ENCODE peak calls at places on chromosomes 11 and 22, in nine cellular contexts. One of them, this sample, is unnamed.

GRCh38 chr11:130168105-130168504 is 8.5 kb downstream of the ST14 start:
- DNase-seq in adrenal gland: no peak
- DNase-seq in breast epithelium: no peak
- DNase-seq in sigmoid colon: no peak
- DNase-seq in A549: no peak
- DNase-seq in ovary: no peak
- DNase-seq in heart left ventricle: no peak
- DNase-seq in K562: no peak
- DNase-seq in GM12891: no peak
- DNase-seq in this sample: no peak

GRCh38 chr22:27775087-27775697 is 26.4 kb downstream of the MN1 start:
- DNase-seq in adrenal gland: no peak
- DNase-seq in breast epithelium: no peak
- DNase-seq in sigmoid colon: no peak
- DNase-seq in A549: no peak
- DNase-seq in ovary: no peak
- DNase-seq in heart left ventricle: no peak
- DNase-seq in K562: no peak
- DNase-seq in GM12891: no peak
- DNase-seq in this sample: no peak

GRCh38 chr22:43378011-43378704 is 33.7 kb upstream of the MPPED1 start:
- DNase-seq in adrenal gland: no peak
- DNase-seq in breast epithelium: no peak
- DNase-seq in sigmoid colon: no peak
- DNase-seq in A549: no peak
- DNase-seq in ovary: peak
- DNase-seq in heart left ventricle: no peak
- DNase-seq in K562: no peak
- DNase-seq in GM12891: no peak
- DNase-seq in this sample: peak

GRCh38 chr11:10407749-10408472 is 47.2 kb upstream of the AMPD3 start:
- DNase-seq in adrenal gland: peak
- DNase-seq in breast epithelium: no peak
- DNase-seq in sigmoid colon: no peak
- DNase-seq in A549: no peak
- DNase-seq in ovary: no peak
- DNase-seq in heart left ventricle: peak
- DNase-seq in K562: no peak
- DNase-seq in GM12891: no peak
- DNase-seq in this sample: no peak

GRCh38 chr11:131674051-131674755 is 303.8 kb downstream of the NTM start:
- DNase-seq in adrenal gland: peak
- DNase-seq in breast epithelium: peak
- DNase-seq in sigmoid colon: peak
- DNase-seq in A549: peak
- DNase-seq in ovary: peak
- DNase-seq in heart left ventricle: peak
- DNase-seq in K562: peak
- DNase-seq in GM12891: peak
- DNase-seq in this sample: peak

GRCh38 chr22:43077121-43077877 is 11.9 kb downstream of the TTLL1 start:
- DNase-seq in adrenal gland: no peak
- DNase-seq in breast epithelium: no peak
- DNase-seq in sigmoid colon: no peak
- DNase-seq in A549: no peak
- DNase-seq in ovary: no peak
- DNase-seq in heart left ventricle: peak
- DNase-seq in K562: no peak
- DNase-seq in GM12891: no peak
- DNase-seq in this sample: no peak

GRCh38 chr22:29716814-29717213 is 3.0 kb upstream of the CABP7 start:
- DNase-seq in adrenal gland: peak
- DNase-seq in breast epithelium: no peak
- DNase-seq in sigmoid colon: no peak
- DNase-seq in A549: no peak
- DNase-seq in ovary: no peak
- DNase-seq in heart left ventricle: peak
- DNase-seq in K562: peak
- DNase-seq in GM12891: no peak
- DNase-seq in this sample: peak

GRCh38 chr11:109552376-109552775 is 130.4 kb downstream of the C11orf87 start:
- DNase-seq in adrenal gland: no peak
- DNase-seq in breast epithelium: no peak
- DNase-seq in sigmoid colon: no peak
- DNase-seq in A549: no peak
- DNase-seq in ovary: no peak
- DNase-seq in heart left ventricle: no peak
- DNase-seq in K562: no peak
- DNase-seq in GM12891: no peak
- DNase-seq in this sample: no peak

GRCh38 chr22:31210830-31211503 is 1.1 kb upstream of the LIMK2 start:
- DNase-seq in adrenal gland: no peak
- DNase-seq in breast epithelium: no peak
- DNase-seq in sigmoid colon: no peak
- DNase-seq in A549: no peak
- DNase-seq in ovary: no peak
- DNase-seq in heart left ventricle: peak
- DNase-seq in K562: no peak
- DNase-seq in GM12891: no peak
- DNase-seq in this sample: no peak

GRCh38 chr22:31212783-31213626 is 907 bp downstream of the LIMK2 start:
- DNase-seq in adrenal gland: no peak
- DNase-seq in breast epithelium: no peak
- DNase-seq in sigmoid colon: no peak
- DNase-seq in A549: no peak
- DNase-seq in ovary: no peak
- DNase-seq in heart left ventricle: no peak
- DNase-seq in K562: no peak
- DNase-seq in GM12891: no peak
- DNase-seq in this sample: no peak

GRCh38 chr22:31211504-31211861 is 615 bp upstream of the LIMK2 start:
- DNase-seq in adrenal gland: no peak
- DNase-seq in breast epithelium: no peak
- DNase-seq in sigmoid colon: no peak
- DNase-seq in A549: no peak
- DNase-seq in ovary: no peak
- DNase-seq in heart left ventricle: no peak
- DNase-seq in K562: no peak
- DNase-seq in GM12891: no peak
- DNase-seq in this sample: no peak

GRCh38 chr22:31215018-31215535 is 3.0 kb downstream of the LIMK2 start:
- DNase-seq in adrenal gland: no peak
- DNase-seq in breast epithelium: no peak
- DNase-seq in sigmoid colon: no peak
- DNase-seq in A549: no peak
- DNase-seq in ovary: no peak
- DNase-seq in heart left ventricle: no peak
- DNase-seq in K562: no peak
- DNase-seq in GM12891: no peak
- DNase-seq in this sample: no peak

DNA sequence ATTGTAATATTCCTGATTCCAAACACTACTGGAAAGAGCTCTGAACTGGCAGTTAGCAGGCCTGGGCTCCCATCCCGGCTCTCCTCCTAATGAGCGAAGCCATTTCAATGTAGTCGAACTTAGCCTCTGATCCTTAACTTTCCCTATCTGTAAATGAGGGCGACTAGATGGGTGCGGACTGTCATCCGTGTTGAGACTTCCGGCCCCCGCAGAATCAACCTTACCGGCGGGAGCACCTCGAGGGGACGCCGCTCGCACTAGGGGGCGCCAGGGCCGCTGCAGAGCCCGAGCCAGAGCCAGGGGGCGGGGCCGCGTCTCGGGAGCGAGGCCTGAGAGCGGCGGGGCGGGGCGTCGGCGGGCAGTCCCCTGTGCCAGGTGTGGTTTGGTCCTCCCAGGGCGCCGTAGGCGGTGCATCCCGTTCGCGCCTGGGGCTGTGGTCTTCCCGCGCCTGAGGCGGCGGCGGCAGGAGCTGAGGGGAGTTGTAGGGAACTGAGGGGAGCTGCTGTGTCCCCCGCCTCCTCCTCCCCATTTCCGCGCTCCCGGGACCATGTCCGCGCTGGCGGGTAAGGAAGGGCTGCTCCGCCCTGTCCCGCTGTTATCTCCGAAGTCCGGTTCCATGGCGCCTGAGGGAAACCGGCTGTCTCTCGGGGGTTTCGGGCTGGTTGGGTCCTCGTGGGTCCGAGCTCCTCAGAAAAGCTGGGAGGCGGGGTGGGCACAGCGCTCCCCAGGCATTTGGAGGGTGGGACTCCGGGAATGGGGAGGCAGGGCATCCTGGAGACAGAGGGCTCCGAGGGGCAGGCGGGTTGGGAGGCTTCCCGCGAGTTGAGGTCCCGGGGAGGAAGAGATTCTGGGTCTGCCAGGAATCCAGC is at the start of gene LIMK2:
- DNase-seq in adrenal gland: peak
- DNase-seq in breast epithelium: peak
- DNase-seq in sigmoid colon: peak
- DNase-seq in A549: peak
- DNase-seq in ovary: peak
- DNase-seq in heart left ventricle: peak
- DNase-seq in K562: peak
- DNase-seq in GM12891: peak
- DNase-seq in this sample: peak
- TF ChIP-seq POLR2A in adrenal gland: peak
- TF ChIP-seq POLR2A in breast epithelium: peak
- TF ChIP-seq POLR2A in sigmoid colon: peak
- TF ChIP-seq POLR2A in A549: peak
- TF ChIP-seq POLR2A in ovary: peak
- TF ChIP-seq POLR2A in heart left ventricle: peak
- TF ChIP-seq POLR2A in K562: peak
- TF ChIP-seq POLR2A in GM12891: peak
- TF ChIP-seq POLR2A in this sample: peak

GRCh38 chr22:37594237-37594636 is 14.3 kb upstream of the LGALS2 start:
- DNase-seq in adrenal gland: no peak
- DNase-seq in breast epithelium: no peak
- DNase-seq in sigmoid colon: no peak
- DNase-seq in A549: no peak
- DNase-seq in ovary: no peak
- DNase-seq in heart left ventricle: no peak
- DNase-seq in K562: no peak
- DNase-seq in GM12891: no peak
- DNase-seq in this sample: no peak

GRCh38 chr22:37591823-37592404 is 12.0 kb upstream of the LGALS2 start:
- DNase-seq in adrenal gland: no peak
- DNase-seq in breast epithelium: no peak
- DNase-seq in sigmoid colon: no peak
- DNase-seq in A549: no peak
- DNase-seq in ovary: no peak
- DNase-seq in heart left ventricle: no peak
- DNase-seq in K562: no peak
- DNase-seq in GM12891: no peak
- DNase-seq in this sample: no peak

GRCh38 chr22:37589607-37590006 is 9.7 kb upstream of the LGALS2 start:
- DNase-seq in adrenal gland: no peak
- DNase-seq in breast epithelium: no peak
- DNase-seq in sigmoid colon: no peak
- DNase-seq in A549: no peak
- DNase-seq in ovary: no peak
- DNase-seq in heart left ventricle: no peak
- DNase-seq in K562: no peak
- DNase-seq in GM12891: no peak
- DNase-seq in this sample: no peak

DNA sequence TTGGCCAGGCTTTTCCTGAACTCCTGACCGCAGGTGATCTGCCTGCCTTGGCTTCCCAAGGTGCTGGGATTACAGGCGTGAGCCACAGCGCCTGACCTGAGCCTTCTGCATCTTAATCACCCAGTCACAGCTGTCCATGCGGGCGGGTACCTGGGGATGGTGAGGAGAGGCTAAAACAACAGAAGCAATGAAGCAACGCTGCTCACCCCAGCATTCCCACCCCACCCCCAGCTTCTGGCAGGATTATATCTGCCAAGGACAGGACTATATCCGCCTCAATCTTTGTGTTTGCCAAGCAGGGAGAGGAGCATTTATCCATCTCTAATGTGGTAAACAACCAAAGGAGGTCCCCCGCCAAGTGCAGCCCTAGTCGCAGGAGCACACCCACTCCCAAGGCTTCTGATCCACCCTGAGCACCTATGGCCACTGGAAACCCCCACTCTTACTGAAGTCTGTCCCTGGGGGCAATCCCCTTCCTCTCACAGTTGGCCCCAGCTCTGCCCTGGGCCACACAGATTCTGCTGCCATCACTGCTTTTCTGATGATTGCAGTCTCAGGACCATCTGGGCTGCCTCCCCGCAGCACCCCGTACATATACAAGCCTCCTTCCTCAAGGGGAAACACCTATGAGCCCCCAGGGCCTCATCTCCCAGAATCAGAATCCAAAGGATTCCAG is 8.8 kb upstream of the LGALS2 start:
- DNase-seq in adrenal gland: peak
- DNase-seq in breast epithelium: peak
- DNase-seq in sigmoid colon: no peak
- DNase-seq in A549: no peak
- DNase-seq in ovary: no peak
- DNase-seq in heart left ventricle: no peak
- DNase-seq in K562: no peak
- DNase-seq in GM12891: no peak
- DNase-seq in this sample: no peak
- TF ChIP-seq POLR2A in adrenal gland: no peak
- TF ChIP-seq POLR2A in breast epithelium: no peak
- TF ChIP-seq POLR2A in sigmoid colon: no peak
- TF ChIP-seq POLR2A in A549: no peak
- TF ChIP-seq POLR2A in ovary: no peak
- TF ChIP-seq POLR2A in heart left ventricle: no peak
- TF ChIP-seq POLR2A in K562: no peak
- TF ChIP-seq POLR2A in GM12891: no peak
- TF ChIP-seq POLR2A in this sample: no peak

DNA sequence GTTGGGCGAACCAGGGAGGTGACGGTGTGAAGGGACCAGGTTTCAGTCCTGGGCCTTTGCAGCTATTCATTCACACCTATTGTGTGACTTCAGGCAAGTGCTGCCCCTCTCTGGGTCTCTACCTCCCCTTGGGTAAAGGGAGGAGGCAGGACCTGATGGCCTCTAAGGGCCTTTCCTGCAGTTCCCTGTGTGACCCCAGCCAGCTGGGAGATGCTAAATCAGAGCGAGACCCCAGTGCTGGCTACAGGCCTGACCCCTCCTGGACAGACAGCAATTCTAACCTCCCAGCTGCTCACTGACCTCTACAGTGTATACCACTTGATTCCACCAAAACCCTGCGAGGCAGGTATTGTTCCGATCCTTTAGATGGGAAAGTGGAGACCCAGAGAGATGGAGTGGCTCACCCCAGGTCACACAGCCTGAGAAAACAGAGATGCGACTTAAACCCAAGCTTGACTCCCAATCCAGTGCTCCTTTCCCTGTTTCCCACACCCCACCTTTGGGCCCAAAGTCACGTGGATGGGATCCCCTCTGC is 6.2 kb downstream of the MAFF start:
- DNase-seq in adrenal gland: no peak
- DNase-seq in breast epithelium: no peak
- DNase-seq in sigmoid colon: no peak
- DNase-seq in A549: no peak
- DNase-seq in ovary: no peak
- DNase-seq in heart left ventricle: no peak
- DNase-seq in K562: no peak
- DNase-seq in GM12891: no peak
- DNase-seq in this sample: no peak
- TF ChIP-seq POLR2A in adrenal gland: no peak
- TF ChIP-seq POLR2A in breast epithelium: no peak
- TF ChIP-seq POLR2A in sigmoid colon: no peak
- TF ChIP-seq POLR2A in A549: no peak
- TF ChIP-seq POLR2A in ovary: no peak
- TF ChIP-seq POLR2A in heart left ventricle: no peak
- TF ChIP-seq POLR2A in K562: no peak
- TF ChIP-seq POLR2A in GM12891: no peak
- TF ChIP-seq POLR2A in this sample: no peak

GRCh38 chr22:45008853-45009751 is 703 bp downstream of the PHF21B start:
- DNase-seq in adrenal gland: peak
- DNase-seq in breast epithelium: no peak
- DNase-seq in sigmoid colon: no peak
- DNase-seq in A549: peak
- DNase-seq in ovary: peak
- DNase-seq in heart left ventricle: no peak
- DNase-seq in K562: no peak
- DNase-seq in GM12891: no peak
- DNase-seq in this sample: no peak

GRCh38 chr22:45007247-45007945 is 2.4 kb downstream of the PHF21B start:
- DNase-seq in adrenal gland: peak
- DNase-seq in breast epithelium: no peak
- DNase-seq in sigmoid colon: no peak
- DNase-seq in A549: peak
- DNase-seq in ovary: peak
- DNase-seq in heart left ventricle: no peak
- DNase-seq in K562: peak
- DNase-seq in GM12891: no peak
- DNase-seq in this sample: peak

GRCh38 chr22:45010532-45010900 is 711 bp upstream of the PHF21B start:
- DNase-seq in adrenal gland: no peak
- DNase-seq in breast epithelium: no peak
- DNase-seq in sigmoid colon: no peak
- DNase-seq in A549: peak
- DNase-seq in ovary: no peak
- DNase-seq in heart left ventricle: no peak
- DNase-seq in K562: no peak
- DNase-seq in GM12891: no peak
- DNase-seq in this sample: no peak

GRCh38 chr22:45007946-45008852 is 1.6 kb downstream of the PHF21B start:
- DNase-seq in adrenal gland: peak
- DNase-seq in breast epithelium: no peak
- DNase-seq in sigmoid colon: no peak
- DNase-seq in A549: peak
- DNase-seq in ovary: peak
- DNase-seq in heart left ventricle: no peak
- DNase-seq in K562: peak
- DNase-seq in GM12891: no peak
- DNase-seq in this sample: no peak

DNA sequence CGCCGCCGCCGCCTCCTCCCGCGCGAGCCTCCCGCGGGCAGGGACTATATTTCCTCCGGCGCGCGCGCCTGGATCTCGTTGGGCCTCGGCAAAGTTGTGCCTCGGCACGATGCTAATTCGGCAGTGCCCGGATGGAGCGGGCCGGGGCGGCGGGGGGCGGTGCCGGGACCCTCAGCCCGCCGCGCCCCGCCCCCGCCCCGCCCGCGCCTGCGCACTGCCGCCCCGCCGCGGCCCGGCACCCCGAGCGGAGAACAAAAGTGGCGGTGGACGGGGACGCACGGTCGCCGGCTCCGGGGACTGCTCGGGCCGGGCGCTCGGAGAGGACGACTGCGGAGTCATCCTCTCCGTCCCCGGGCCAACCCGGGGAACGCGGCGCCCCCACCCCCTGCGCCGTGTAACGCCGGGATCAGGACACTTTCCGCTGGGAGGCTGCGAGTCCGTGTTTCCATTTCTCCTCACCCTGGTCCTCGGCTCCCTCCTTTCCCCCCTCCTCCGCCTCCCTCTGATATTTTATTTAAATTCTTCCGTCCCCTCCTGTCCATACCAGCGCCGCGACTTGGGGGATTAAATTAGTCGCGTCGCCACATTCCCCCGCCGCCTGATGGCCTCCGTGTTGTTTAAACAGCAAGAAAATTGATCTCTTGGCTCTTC is at the start of gene PHF21B:
- DNase-seq in adrenal gland: peak
- DNase-seq in breast epithelium: no peak
- DNase-seq in sigmoid colon: peak
- DNase-seq in A549: peak
- DNase-seq in ovary: peak
- DNase-seq in heart left ventricle: peak
- DNase-seq in K562: peak
- DNase-seq in GM12891: no peak
- DNase-seq in this sample: no peak
- TF ChIP-seq POLR2A in adrenal gland: peak
- TF ChIP-seq POLR2A in breast epithelium: no peak
- TF ChIP-seq POLR2A in sigmoid colon: no peak
- TF ChIP-seq POLR2A in A549: peak
- TF ChIP-seq POLR2A in ovary: peak
- TF ChIP-seq POLR2A in heart left ventricle: no peak
- TF ChIP-seq POLR2A in K562: no peak
- TF ChIP-seq POLR2A in GM12891: no peak
- TF ChIP-seq POLR2A in this sample: no peak

This sample was measured in NB4.